ENCODE peak calls at places on chromosome 6, in nine cellular contexts. One of them, this sample, is unnamed.

GRCh38 chr6:18048953-18049630 is 61.7 kb upstream of the KIF13A start:
- DNase-seq in body of pancreas: no peak
- DNase-seq in Peyer's patch: no peak
- DNase-seq in neural progenitor cell: no peak
- DNase-seq in cardiac fibroblast: no peak
- DNase-seq in lower leg skin: no peak
- DNase-seq in H9: no peak
- DNase-seq in HCT116: no peak
- DNase-seq in uterus: no peak
- DNase-seq in this sample: no peak

GRCh38 chr6:90973158-90973557 is 386.3 kb upstream of the MAP3K7 start:
- DNase-seq in Peyer's patch: no peak
- DNase-seq in body of pancreas: no peak
- DNase-seq in cardiac fibroblast: no peak
- DNase-seq in lower leg skin: no peak
- DNase-seq in neural progenitor cell: no peak
- DNase-seq in HCT116: no peak
- DNase-seq in uterus: no peak
- DNase-seq in H9: no peak
- DNase-seq in this sample: no peak

GRCh38 chr6:24774696-24775519 is at the start of gene GMNN:
- DNase-seq in body of pancreas: peak; percentile 98
- DNase-seq in neural progenitor cell: peak; percentile 98
- DNase-seq in uterus: peak; percentile 97
- DNase-seq in lower leg skin: peak; percentile 96
- DNase-seq in H9: peak; percentile 97
- DNase-seq in Peyer's patch: peak; percentile 99
- DNase-seq in cardiac fibroblast: peak; percentile 95
- DNase-seq in HCT116: peak; percentile 81
- DNase-seq in this sample: peak; percentile 99

GRCh38 chr6:26205625-26206574 is 118.7 kb downstream of the HFE start:
- DNase-seq in lower leg skin: no peak
- DNase-seq in body of pancreas: no peak
- DNase-seq in cardiac fibroblast: peak; percentile 92
- DNase-seq in neural progenitor cell: no peak
- DNase-seq in H9: no peak
- DNase-seq in Peyer's patch: no peak
- DNase-seq in uterus: no peak
- DNase-seq in HCT116: peak; percentile 74
- DNase-seq in this sample: no peak

GRCh38 chr6:92667843-92668242 is 751.5 kb downstream of the EPHA7 start:
- DNase-seq in lower leg skin: no peak
- DNase-seq in Peyer's patch: no peak
- DNase-seq in uterus: no peak
- DNase-seq in H9: no peak
- DNase-seq in neural progenitor cell: no peak
- DNase-seq in body of pancreas: no peak
- DNase-seq in cardiac fibroblast: no peak
- DNase-seq in HCT116: no peak
- DNase-seq in this sample: no peak

GRCh38 chr6:137775720-137776119 is 91.3 kb upstream of the TNFAIP3 start:
- DNase-seq in HCT116: no peak
- DNase-seq in neural progenitor cell: no peak
- DNase-seq in body of pancreas: no peak
- DNase-seq in uterus: peak; percentile 21
- DNase-seq in Peyer's patch: no peak
- DNase-seq in H9: no peak
- DNase-seq in cardiac fibroblast: peak; percentile 85
- DNase-seq in lower leg skin: no peak
- DNase-seq in this sample: no peak

GRCh38 chr6:13331516-13332348 is 3.4 kb upstream of the TBC1D7 start:
- DNase-seq in H9: no peak
- DNase-seq in neural progenitor cell: no peak
- DNase-seq in cardiac fibroblast: peak; percentile 58
- DNase-seq in Peyer's patch: no peak
- DNase-seq in body of pancreas: no peak
- DNase-seq in uterus: no peak
- DNase-seq in HCT116: peak; percentile 19
- DNase-seq in lower leg skin: no peak
- DNase-seq in this sample: no peak

GRCh38 chr6:122063090-122063489 is 336.4 kb upstream of the HSF2 start:
- DNase-seq in lower leg skin: no peak
- DNase-seq in neural progenitor cell: peak; percentile 18
- DNase-seq in Peyer's patch: no peak
- DNase-seq in cardiac fibroblast: no peak
- DNase-seq in HCT116: no peak
- DNase-seq in H9: no peak
- DNase-seq in body of pancreas: no peak
- DNase-seq in uterus: no peak
- DNase-seq in this sample: no peak

GRCh38 chr6:165060636-165061190 is 248.7 kb downstream of the C6orf118 start:
- DNase-seq in Peyer's patch: no peak
- DNase-seq in neural progenitor cell: no peak
- DNase-seq in lower leg skin: no peak
- DNase-seq in uterus: no peak
- DNase-seq in HCT116: no peak
- DNase-seq in cardiac fibroblast: peak; percentile 12
- DNase-seq in body of pancreas: no peak
- DNase-seq in H9: no peak
- DNase-seq in this sample: no peak

GRCh38 chr6:160069050-160069454 is 52.6 kb upstream of the SLC22A1 start:
- DNase-seq in Peyer's patch: peak; percentile 63
- DNase-seq in HCT116: no peak
- DNase-seq in body of pancreas: no peak
- DNase-seq in H9: no peak
- DNase-seq in uterus: no peak
- DNase-seq in lower leg skin: no peak
- DNase-seq in cardiac fibroblast: no peak
- DNase-seq in neural progenitor cell: no peak
- DNase-seq in this sample: no peak

GRCh38 chr6:166595061-166595780 is 8.7 kb upstream of the RAMACL start:
- DNase-seq in cardiac fibroblast: peak; percentile 96
- DNase-seq in lower leg skin: no peak
- DNase-seq in HCT116: no peak
- DNase-seq in Peyer's patch: no peak
- DNase-seq in body of pancreas: no peak
- DNase-seq in uterus: no peak
- DNase-seq in neural progenitor cell: no peak
- DNase-seq in H9: no peak
- DNase-seq in this sample: no peak

GRCh38 chr6:165717732-165718465 is 54.9 kb upstream of the PDE10A start:
- DNase-seq in Peyer's patch: no peak
- DNase-seq in body of pancreas: no peak
- DNase-seq in cardiac fibroblast: peak; percentile 73
- DNase-seq in H9: no peak
- DNase-seq in uterus: no peak
- DNase-seq in HCT116: peak; percentile 6
- DNase-seq in neural progenitor cell: no peak
- DNase-seq in lower leg skin: no peak
- DNase-seq in this sample: no peak

GRCh38 chr6:144219056-144219685 is 66.0 kb upstream of the UTRN start:
- DNase-seq in cardiac fibroblast: peak; percentile 75
- DNase-seq in H9: no peak
- DNase-seq in uterus: no peak
- DNase-seq in body of pancreas: no peak
- DNase-seq in lower leg skin: no peak
- DNase-seq in Peyer's patch: no peak
- DNase-seq in HCT116: peak; percentile 40
- DNase-seq in neural progenitor cell: peak; percentile 44
- DNase-seq in this sample: no peak

GRCh38 chr6:8814440-8815000 is 379.2 kb upstream of the SLC35B3 start:
- DNase-seq in cardiac fibroblast: no peak
- DNase-seq in body of pancreas: no peak
- DNase-seq in Peyer's patch: no peak
- DNase-seq in H9: no peak
- DNase-seq in uterus: no peak
- DNase-seq in lower leg skin: no peak
- DNase-seq in neural progenitor cell: no peak
- DNase-seq in HCT116: no peak
- DNase-seq in this sample: no peak

GRCh38 chr6:125154184-125155135 is 887 bp downstream of the TPD52L1 start:
- DNase-seq in lower leg skin: no peak
- DNase-seq in H9: peak; percentile 49
- DNase-seq in body of pancreas: peak; percentile 63
- DNase-seq in neural progenitor cell: peak; percentile 60
- DNase-seq in uterus: peak; percentile 33
- DNase-seq in cardiac fibroblast: peak; percentile 10
- DNase-seq in Peyer's patch: no peak
- DNase-seq in HCT116: peak; percentile 51
- DNase-seq in this sample: no peak

GRCh38 chr6:31472259-31472658 is 25.7 kb upstream of the MICB start:
- DNase-seq in cardiac fibroblast: no peak
- DNase-seq in lower leg skin: no peak
- DNase-seq in HCT116: no peak
- DNase-seq in neural progenitor cell: no peak
- DNase-seq in uterus: no peak
- DNase-seq in Peyer's patch: no peak
- DNase-seq in H9: no peak
- DNase-seq in body of pancreas: no peak
- DNase-seq in this sample: no peak

GRCh38 chr6:31473780-31474725 is 23.9 kb upstream of the MICB start:
- DNase-seq in HCT116: no peak
- DNase-seq in uterus: no peak
- DNase-seq in body of pancreas: no peak
- DNase-seq in H9: peak; percentile 16
- DNase-seq in Peyer's patch: no peak
- DNase-seq in lower leg skin: no peak
- DNase-seq in cardiac fibroblast: peak; percentile 84
- DNase-seq in neural progenitor cell: no peak
- DNase-seq in this sample: no peak

GRCh38 chr6:31476515-31477139 is 21.3 kb upstream of the MICB start:
- DNase-seq in H9: peak; percentile 40
- DNase-seq in Peyer's patch: peak; percentile 40
- DNase-seq in HCT116: no peak
- DNase-seq in body of pancreas: no peak
- DNase-seq in lower leg skin: no peak
- DNase-seq in cardiac fibroblast: no peak
- DNase-seq in uterus: no peak
- DNase-seq in neural progenitor cell: no peak
- DNase-seq in this sample: no peak

GRCh38 chr6:31473244-31473643 is 24.7 kb upstream of the MICB start:
- DNase-seq in HCT116: no peak
- DNase-seq in Peyer's patch: no peak
- DNase-seq in lower leg skin: no peak
- DNase-seq in cardiac fibroblast: no peak
- DNase-seq in H9: no peak
- DNase-seq in uterus: no peak
- DNase-seq in neural progenitor cell: no peak
- DNase-seq in body of pancreas: no peak
- DNase-seq in this sample: no peak

GRCh38 chr6:31474871-31475286 is 23.1 kb upstream of the MICB start:
- DNase-seq in Peyer's patch: no peak
- DNase-seq in neural progenitor cell: peak; percentile 28
- DNase-seq in HCT116: no peak
- DNase-seq in cardiac fibroblast: no peak
- DNase-seq in H9: peak; percentile 55
- DNase-seq in lower leg skin: no peak
- DNase-seq in uterus: no peak
- DNase-seq in body of pancreas: no peak
- DNase-seq in this sample: no peak
- TF ChIP-seq CTCF in Peyer's patch: no peak
- TF ChIP-seq CTCF in neural progenitor cell: peak; percentile 46
- TF ChIP-seq CTCF in HCT116: peak; percentile 56
- TF ChIP-seq CTCF in cardiac fibroblast: peak; percentile 37
- TF ChIP-seq CTCF in H9: peak; percentile 66
- TF ChIP-seq CTCF in lower leg skin: no peak
- TF ChIP-seq CTCF in uterus: no peak
- TF ChIP-seq CTCF in body of pancreas: no peak
- TF ChIP-seq CTCF in this sample: peak; percentile 47

DNA sequence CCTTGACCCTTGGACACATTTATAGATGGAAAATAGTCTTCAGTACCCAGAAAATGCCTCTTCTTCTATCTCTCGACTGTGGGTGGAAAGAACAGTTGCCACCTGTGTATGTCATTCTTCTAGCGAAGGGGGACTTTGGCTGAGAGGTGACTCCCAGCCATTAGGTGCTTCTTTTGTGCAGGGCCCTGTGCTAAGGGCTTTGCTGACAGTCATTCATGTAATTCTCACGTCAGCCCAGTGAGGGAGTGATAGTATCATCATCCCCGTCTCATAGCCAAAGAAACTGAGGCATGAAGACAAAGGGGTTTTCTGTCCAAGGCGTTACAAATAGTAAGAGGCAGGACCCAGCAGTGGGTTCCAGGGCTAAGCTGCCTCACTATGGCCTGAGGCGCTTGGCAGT is 160.8 kb downstream of the SCML4 start:
- DNase-seq in Peyer's patch: no peak
- DNase-seq in H9: no peak
- DNase-seq in lower leg skin: no peak
- DNase-seq in neural progenitor cell: no peak
- DNase-seq in HCT116: no peak
- DNase-seq in body of pancreas: no peak
- DNase-seq in uterus: no peak
- DNase-seq in cardiac fibroblast: no peak
- DNase-seq in this sample: no peak
- TF ChIP-seq CTCF in Peyer's patch: no peak
- TF ChIP-seq CTCF in H9: peak; percentile 17
- TF ChIP-seq CTCF in lower leg skin: no peak
- TF ChIP-seq CTCF in neural progenitor cell: no peak
- TF ChIP-seq CTCF in HCT116: no peak
- TF ChIP-seq CTCF in body of pancreas: no peak
- TF ChIP-seq CTCF in uterus: no peak
- TF ChIP-seq CTCF in cardiac fibroblast: no peak
- TF ChIP-seq CTCF in this sample: no peak

DNA sequence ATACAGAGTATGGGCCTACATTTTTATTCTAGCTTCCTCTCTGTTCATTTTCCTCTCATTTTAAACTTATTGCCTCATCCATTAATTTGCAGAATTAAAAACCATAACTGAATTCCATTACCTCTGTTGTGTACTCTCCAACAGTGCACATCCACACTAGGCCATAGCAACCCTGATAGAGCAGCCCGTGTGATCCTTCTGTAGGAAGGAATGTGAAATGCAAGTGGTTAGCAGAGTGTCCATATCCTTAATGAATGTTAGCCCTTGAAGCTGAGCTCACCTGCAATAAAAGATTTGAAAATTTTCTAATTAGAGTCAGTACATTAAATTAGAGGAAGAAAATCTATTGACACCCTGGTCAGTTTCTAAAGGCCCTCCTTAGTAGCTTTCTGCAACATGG is 6.5 kb upstream of the GRIK2 start:
- DNase-seq in HCT116: no peak
- DNase-seq in Peyer's patch: no peak
- DNase-seq in neural progenitor cell: peak; percentile 31
- DNase-seq in uterus: no peak
- DNase-seq in cardiac fibroblast: no peak
- DNase-seq in H9: peak; percentile 28
- DNase-seq in lower leg skin: no peak
- DNase-seq in body of pancreas: no peak
- DNase-seq in this sample: no peak
- TF ChIP-seq CTCF in HCT116: peak; percentile 45
- TF ChIP-seq CTCF in Peyer's patch: no peak
- TF ChIP-seq CTCF in neural progenitor cell: peak; percentile 54
- TF ChIP-seq CTCF in uterus: no peak
- TF ChIP-seq CTCF in cardiac fibroblast: peak; percentile 16
- TF ChIP-seq CTCF in H9: peak; percentile 68
- TF ChIP-seq CTCF in lower leg skin: no peak
- TF ChIP-seq CTCF in body of pancreas: no peak
- TF ChIP-seq CTCF in this sample: no peak

DNA sequence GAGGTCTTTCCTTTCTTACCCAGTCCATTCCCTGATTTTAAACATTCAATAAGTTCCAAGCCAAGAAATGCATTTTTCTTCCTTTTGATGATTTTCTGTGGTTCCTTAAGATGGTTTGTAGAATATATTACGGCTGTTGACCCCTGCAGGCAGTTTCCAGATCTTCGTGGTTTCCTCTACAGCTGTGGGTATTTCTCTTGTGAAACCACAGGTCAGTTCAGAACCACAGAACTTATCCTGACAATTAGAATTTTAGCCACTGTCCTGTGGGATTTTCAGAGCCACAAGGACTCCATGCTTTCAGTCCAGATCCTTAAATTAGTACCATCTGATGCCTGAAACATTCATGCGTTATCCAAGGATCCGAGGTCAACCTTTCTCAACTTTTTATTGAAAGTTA is 29.7 kb upstream of the EXOC2 start:
- DNase-seq in neural progenitor cell: no peak
- DNase-seq in uterus: no peak
- DNase-seq in cardiac fibroblast: peak; percentile 31
- DNase-seq in body of pancreas: no peak
- DNase-seq in HCT116: no peak
- DNase-seq in H9: no peak
- DNase-seq in Peyer's patch: no peak
- DNase-seq in lower leg skin: no peak
- DNase-seq in this sample: no peak
- TF ChIP-seq CTCF in neural progenitor cell: no peak
- TF ChIP-seq CTCF in uterus: no peak
- TF ChIP-seq CTCF in cardiac fibroblast: no peak
- TF ChIP-seq CTCF in body of pancreas: no peak
- TF ChIP-seq CTCF in HCT116: no peak
- TF ChIP-seq CTCF in H9: no peak
- TF ChIP-seq CTCF in Peyer's patch: no peak
- TF ChIP-seq CTCF in lower leg skin: no peak
- TF ChIP-seq CTCF in this sample: no peak